ENCODE peak calls at places on chromosomes 13 and 19, in four cellular contexts. P, N, R and S are unnamed samples.

GRCh38 chr13:26058704-26059103 is 6.9 kb upstream of the SHISA2 start:
- DNase-seq in N (no peak), R (no peak), P (no peak), S (no peak)

GRCh38 chr13:108158746-108159145 is 56.6 kb downstream of the LIG4 start:
- DNase-seq in N (no peak), R (no peak), P (no peak), S (no peak)

GRCh38 chr13:80469841-80470378 is 129.0 kb upstream of the SPRY2 start:
- DNase-seq in R (peak; percentile 63), N (peak; percentile 21), P (no peak), S (no peak)

GRCh38 chr13:29758591-29759114 is 91.8 kb downstream of the UBL3 start:
- DNase-seq in R (peak; percentile 81), P (no peak), N (no peak), S (no peak)

GRCh38 chr13:45807520-45808099 is 43.9 kb downstream of the SIAH3 start:
- DNase-seq in R (no peak), N (peak; percentile 56), P (peak; percentile 33), S (peak; percentile 52)

GRCh38 chr13:113551081-113552000 is 33.2 kb upstream of the TFDP1 start:
- DNase-seq in N (no peak), P (no peak), R (peak; percentile 20), S (no peak)

GRCh38 chr13:110162053-110162452 is 144.9 kb downstream of the COL4A1 start:
- DNase-seq in P (no peak), N (no peak), R (no peak), S (no peak)

GRCh38 chr19:6521718-6522646 is 8.8 kb upstream of the TNFSF9 start:
- DNase-seq in P (no peak), R (no peak), N (no peak), S (no peak)

GRCh38 chr13:30735025-30735967 is at the start of gene ALOX5AP:
- DNase-seq in P (no peak), N (no peak), R (peak; percentile 43), S (no peak)

GRCh38 chr19:6363429-6363828 is 2.1 kb downstream of the CLPP start:
- DNase-seq in N (no peak), R (no peak), P (no peak), S (no peak)

GRCh38 chr13:106815545-106815944 is 247.6 kb upstream of the ARGLU1 start:
- DNase-seq in P (no peak), R (no peak), N (no peak), S (no peak)

GRCh38 chr13:52026246-52026626 is 1.7 kb downstream of the UTP14C start:
- DNase-seq in R (no peak), P (no peak), N (no peak), S (no peak)

GRCh38 chr13:67230774-67231480 is 791 bp upstream of the PCDH9 start:
- DNase-seq in P (peak; percentile 79), N (peak; percentile 82), R (peak; percentile 54), S (peak; percentile 69)

GRCh38 chr13:94009696-94010095 is 469.8 kb downstream of the DCT start:
- DNase-seq in N (no peak), P (no peak), R (no peak), S (no peak)

GRCh38 chr19:20423381-20424207 is 142.0 kb downstream of the ZNF737 start:
- DNase-seq in P (no peak), R (peak; percentile 75), N (peak; percentile 61), S (no peak)

GRCh38 chr19:33125929-33126388 is 6.0 kb upstream of the WDR88 start:
- DNase-seq in R (no peak), P (peak; percentile 37), N (peak; percentile 80), S (peak; percentile 56)

GRCh38 chr19:14410775-14411134 is 8.4 kb downstream of the DDX39A start:
- DNase-seq in N (no peak), P (no peak), R (no peak), S (no peak)

GRCh38 chr13:34886987-34887386 is 55.1 kb upstream of the NBEA start:
- DNase-seq in N (no peak), R (no peak), P (no peak), S (no peak)

GRCh38 chr19:5718579-5719273 is 1.2 kb downstream of the LONP1 start:
- DNase-seq in P (no peak), N (peak; percentile 70), R (no peak), S (no peak)

GRCh38 chr13:25432686-25433085 is 60.9 kb downstream of the ATP8A2 start:
- DNase-seq in N (peak; percentile 13), R (no peak), P (no peak), S (no peak)

GRCh38 chr13:100536643-100537180 is 51.9 kb downstream of the GGACT start:
- DNase-seq in N (no peak), R (no peak), P (no peak), S (no peak)

GRCh38 chr13:95485518-95486144 is 66.9 kb upstream of the CLDN10 start:
- DNase-seq in R (no peak), N (no peak), P (no peak), S (peak; percentile 65)

GRCh38 chr13:111031531-111031961 is 83.6 kb upstream of the ARHGEF7 start:
- DNase-seq in P (peak; percentile 77), R (no peak), N (no peak), S (no peak)

GRCh38 chr13:95403349-95404140 is 102.3 kb upstream of the ABCC4 start:
- DNase-seq in R (no peak), N (peak; percentile 13), P (no peak), S (no peak)

GRCh38 chr13:35979378-35979911 is 151.7 kb downstream of the DCLK1 start:
- DNase-seq in N (peak; percentile 25), R (peak; percentile 71), P (peak; percentile 26), S (no peak)

GRCh38 chr19:3034194-3034844 is 5.2 kb upstream of the TLE2 start:
- DNase-seq in N (peak; percentile 48), P (no peak), R (no peak), S (peak; percentile 30)
- H3K27me3 ChIP-seq in N (no peaks in the 10 kb centered on the region), P (peaks cover 12% of the 10 kb centered on the region), R (peaks cover 32% of the 10 kb centered on the region), S (peaks cover 9% of the 10 kb centered on the region)

DNA sequence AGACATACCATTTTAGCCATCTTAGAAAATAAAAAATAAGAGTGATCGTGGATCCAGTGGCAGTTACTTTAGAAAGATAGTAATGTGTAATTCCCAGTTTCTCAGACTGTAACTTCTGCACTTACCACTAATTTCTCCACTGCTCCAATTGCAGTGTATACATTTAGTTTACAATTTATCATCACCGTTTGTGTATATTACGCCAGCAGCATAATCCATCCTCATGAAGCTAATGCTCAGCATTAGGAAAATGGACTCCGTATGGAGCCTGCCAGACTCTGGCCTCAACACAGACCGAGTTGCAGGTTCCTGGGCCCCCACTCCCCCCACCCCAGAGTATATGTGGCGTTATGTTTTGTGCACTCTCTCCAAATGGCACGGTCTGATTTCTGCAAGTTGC is 279.1 kb downstream of the TSHZ3 start:
- DNase-seq in R (no peak), P (no peak), N (no peak), S (no peak)
- H3K9me3 ChIP-seq in R (no peaks in the 10 kb centered on the region), P (no peaks in the 10 kb centered on the region), N (no peaks in the 10 kb centered on the region), S (no peaks in the 10 kb centered on the region)

GRCh38 chr19:46634045-46634655 is 1.9 kb downstream of the GNG8 start:
- DNase-seq in R (peak; percentile 88), N (peak; percentile 95), P (peak; percentile 60), S (peak; percentile 89)
- H3K27me3 ChIP-seq in R (peaks cover 83% of the 10 kb centered on the region), N (peaks cover 21% of the 10 kb centered on the region), P (peaks cover 7% of the 10 kb centered on the region), S (no peaks in the 10 kb centered on the region)

DNA sequence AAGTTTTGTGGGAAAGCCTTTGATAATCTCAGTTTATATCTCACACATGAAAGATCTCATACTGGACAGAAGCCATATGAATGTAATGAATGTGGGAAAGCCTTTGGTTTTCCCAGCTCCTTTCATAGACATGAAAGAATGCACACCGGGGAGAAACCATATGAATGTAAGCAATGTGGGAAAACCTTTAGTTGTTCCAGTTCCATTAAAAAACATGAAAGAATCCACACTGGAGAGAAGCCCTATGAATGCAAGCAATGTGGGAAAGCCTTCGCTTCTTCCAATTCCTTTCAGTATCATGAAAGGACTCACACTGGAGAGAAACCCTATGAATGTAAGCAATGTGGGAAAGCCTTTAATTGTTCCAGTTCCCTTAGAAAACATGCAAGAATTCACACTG is 54.8 kb downstream of the ZNF627 start:
- DNase-seq in N (no peak), R (no peak), P (no peak), S (no peak)
- H3K9me3 ChIP-seq in N (peaks cover 27% of the 10 kb centered on the region), R (peaks cover 53% of the 10 kb centered on the region), P (peaks cover 53% of the 10 kb centered on the region), S (peaks cover 15% of the 10 kb centered on the region)